ENCODE peak calls at places on chromosome 15, in eight cellular contexts. P, G, U, W, O, C, Z and N are unnamed samples. For H3K36me3, the result is how much of the 10 kb centered on the place peaks cover.

GRCh38 chr15:99594916-99595315 is 29.1 kb downstream of the MEF2A start:
- DNase-seq in C (no peak), G (no peak), P (no peak), U (no peak), O (no peak), Z (no peak), W (no peak), N (no peak)

GRCh38 chr15:52652984-52653383 is 26.2 kb downstream of the ATOSA start:
- DNase-seq in G (no peak), U (no peak), W (no peak), Z (no peak), P (peak), C (no peak), O (no peak), N (no peak)

GRCh38 chr15:50803479-50803878 is 38.0 kb upstream of the SPPL2A start:
- DNase-seq in Z (no peak), P (no peak), U (no peak), W (no peak), O (peak), G (no peak), C (no peak), N (no peak)

GRCh38 chr15:31263751-31264533 is 62.7 kb upstream of the KLF13 start:
- DNase-seq in O (no peak), P (peak), Z (peak), C (peak), W (no peak), U (peak), G (no peak), N (peak)

GRCh38 chr15:29883126-29883525 is 60.9 kb upstream of the TJP1 start:
- DNase-seq in O (no peak), P (no peak), C (no peak), G (no peak), Z (no peak), W (no peak), U (no peak), N (no peak)

GRCh38 chr15:67196672-67197363 is 57.6 kb downstream of the AAGAB start:
- DNase-seq in C (no peak), Z (no peak), O (no peak), W (no peak), U (peak), P (no peak), G (no peak), N (no peak)

GRCh38 chr15:40275954-40276353 is 6.9 kb downstream of the ANKRD63 start:
- DNase-seq in C (no peak), W (no peak), P (no peak), G (no peak), Z (no peak), U (no peak), O (no peak), N (no peak)

GRCh38 chr15:74648051-74648622 is 32.5 kb downstream of the CLK3 start:
- DNase-seq in U (no peak), W (no peak), O (no peak), G (no peak), P (no peak), C (no peak), Z (no peak), N (no peak)

GRCh38 chr15:99507016-99507731 is 58.6 kb upstream of the MEF2A start:
- DNase-seq in P (no peak), Z (no peak), U (peak), G (no peak), W (no peak), O (no peak), C (peak), N (peak)

GRCh38 chr15:60804986-60805949 is 326.3 kb upstream of the ICE2 start:
- DNase-seq in P (no peak), Z (no peak), G (no peak), U (no peak), C (peak), W (peak), O (no peak), N (peak)

GRCh38 chr15:65110676-65111292 is 4.2 kb downstream of the UBAP1L start:
- DNase-seq in U (no peak), O (peak), W (no peak), G (no peak), Z (no peak), P (peak), C (no peak), N (no peak)

GRCh38 chr15:70083946-70084345 is 13.8 kb downstream of the TLE3 start:
- DNase-seq in O (no peak), P (no peak), W (no peak), U (no peak), G (no peak), Z (no peak), C (no peak), N (no peak)

GRCh38 chr15:70083423-70083822 is 14.3 kb downstream of the TLE3 start:
- DNase-seq in U (no peak), P (no peak), G (no peak), C (peak), O (peak), W (no peak), Z (no peak), N (no peak)

GRCh38 chr15:70079831-70080230 is 17.9 kb downstream of the TLE3 start:
- DNase-seq in U (no peak), C (no peak), P (no peak), Z (no peak), G (no peak), O (no peak), W (no peak), N (no peak)

GRCh38 chr15:70078578-70079417 is 18.9 kb downstream of the TLE3 start:
- DNase-seq in O (no peak), P (no peak), U (no peak), C (no peak), G (no peak), W (no peak), Z (no peak), N (no peak)

DNA sequence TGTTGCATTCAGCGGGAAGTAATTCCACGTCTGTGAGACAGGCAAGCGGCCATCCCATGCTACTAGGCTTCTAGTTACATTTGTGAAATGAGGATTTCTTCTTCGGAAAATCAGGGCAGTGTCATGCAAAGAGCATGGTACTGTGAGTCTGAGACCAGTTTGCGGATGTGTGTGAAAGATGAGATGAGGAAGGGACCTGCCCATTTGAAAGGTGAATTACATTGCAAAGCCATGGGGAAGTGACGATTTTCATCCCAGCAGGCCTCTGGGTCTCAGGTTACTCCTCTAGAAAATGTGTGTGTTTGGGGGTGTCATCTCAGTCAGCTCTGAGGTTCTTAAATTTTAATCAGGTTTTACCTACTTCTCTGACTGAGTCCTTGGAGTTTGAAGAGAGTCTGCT is 16.1 kb downstream of the TLE3 start:
- DNase-seq in W (no peak), C (no peak), P (no peak), Z (no peak), G (no peak), U (no peak), O (no peak), N (no peak)
- H3K36me3 ChIP-seq in W (under half), C (half or more), P (half or more), Z (half or more), G (under half), U (under half), O (half or more), N (under half)

GRCh38 chr15:42239528-42240245 is 31.6 kb upstream of the VPS39 start:
- DNase-seq in C (no peak), G (no peak), O (no peak), Z (no peak), W (no peak), U (no peak), P (no peak), N (no peak)
- H3K36me3 ChIP-seq in C (under half), G (under half), O (under half), Z (half or more), W (under half), U (under half), P (half or more), N (half or more)

DNA sequence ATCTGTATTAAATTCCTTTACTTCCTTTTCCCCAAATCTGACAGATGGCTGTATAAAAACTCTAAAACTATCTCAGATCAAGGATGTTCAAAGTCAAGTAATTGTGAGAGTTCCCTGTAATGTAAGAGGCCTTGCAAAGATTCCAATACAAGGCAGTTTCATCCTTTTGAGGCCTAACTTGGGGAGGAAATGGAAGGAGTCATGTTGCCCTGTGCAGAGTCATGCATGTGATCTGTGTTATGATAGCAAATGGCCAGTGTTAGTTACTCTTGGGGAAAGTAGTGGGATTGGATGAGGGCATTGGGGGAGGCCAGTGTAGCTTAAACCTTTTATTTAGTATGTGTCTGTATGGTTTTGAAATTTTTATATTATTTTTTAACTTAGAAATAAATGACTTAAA is 23.7 kb upstream of the FBXL22 start:
- DNase-seq in C (no peak), W (no peak), Z (no peak), P (no peak), O (no peak), G (no peak), U (no peak), N (no peak)
- H3K36me3 ChIP-seq in C (under half), W (under half), Z (half or more), P (under half), O (under half), G (under half), U (under half), N (half or more)

GRCh38 chr15:49151831-49152230 is 3.6 kb downstream of the COPS2 start:
- DNase-seq in O (no peak), G (no peak), C (no peak), P (no peak), W (no peak), Z (no peak), U (no peak), N (no peak)

DNA sequence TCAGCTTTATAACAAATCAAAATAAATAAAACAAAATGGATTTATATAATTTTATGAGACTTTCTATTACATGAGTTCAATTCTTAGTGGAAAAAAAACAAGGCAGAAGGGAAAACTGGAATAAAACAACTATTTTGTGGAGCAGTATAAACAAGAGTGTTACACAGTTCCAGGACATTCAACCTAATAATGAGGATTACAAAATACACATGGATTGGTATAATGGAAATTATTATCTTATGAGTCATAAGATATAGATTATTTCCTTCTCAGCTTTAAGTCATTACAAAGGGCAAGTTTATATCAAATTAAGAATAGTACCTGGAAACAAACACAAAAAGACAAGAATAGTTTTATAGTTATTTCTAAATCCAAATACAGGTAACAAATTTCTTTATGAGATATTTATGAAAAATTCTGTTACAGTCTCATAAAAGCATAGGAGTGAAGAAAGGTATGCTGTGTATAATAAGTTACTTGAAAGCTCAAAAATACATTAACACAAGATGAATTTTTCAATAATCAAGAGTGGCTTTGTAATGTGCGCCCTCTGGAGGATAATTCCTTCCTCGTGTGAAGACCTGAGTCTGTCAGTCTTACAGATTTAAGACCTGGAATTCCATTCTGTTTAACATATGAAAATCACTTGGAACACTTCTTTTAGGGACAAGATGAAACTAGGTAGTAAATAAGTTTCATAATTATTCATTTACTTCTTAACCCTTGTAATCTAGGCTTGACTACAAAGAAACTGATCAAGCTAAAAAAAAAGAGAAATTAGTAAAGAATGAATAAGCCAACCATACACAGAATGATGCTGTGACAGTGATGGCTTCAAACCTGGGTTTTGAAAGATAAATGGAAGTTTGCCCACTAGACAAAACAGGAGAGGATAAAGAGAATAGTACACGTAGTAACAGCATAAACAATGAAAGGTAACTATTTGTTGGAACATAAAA is 9.5 kb downstream of the COPS2 start:
- DNase-seq in G (peak), W (no peak), C (peak), Z (no peak), U (no peak), P (peak), O (peak), N (peak)
- H3K36me3 ChIP-seq in G (under half), W (under half), C (under half), Z (under half), U (under half), P (under half), O (under half), N (under half)

GRCh38 chr15:58244546-58244945 is 106.4 kb downstream of the AQP9 start:
- DNase-seq in Z (no peak), W (no peak), O (no peak), G (no peak), C (no peak), P (no peak), U (no peak), N (no peak)
- H3K36me3 ChIP-seq in Z (under half), W (under half), O (under half), G (under half), C (under half), P (under half), U (under half), N (under half)

GRCh38 chr15:25416693-25417092 is 22.1 kb downstream of the UBE3A start:
- DNase-seq in C (no peak), W (no peak), Z (no peak), G (no peak), P (no peak), U (no peak), O (no peak), N (no peak)
- H3K36me3 ChIP-seq in C (under half), W (under half), Z (under half), G (under half), P (under half), U (under half), O (under half), N (under half)

GRCh38 chr15:22933641-22934061 is 46.5 kb downstream of the CYFIP1 start:
- DNase-seq in G (no peak), W (no peak), U (no peak), P (peak), C (peak), O (no peak), Z (no peak), N (no peak)

GRCh38 chr15:22925875-22926274 is 54.3 kb downstream of the CYFIP1 start:
- DNase-seq in O (no peak), P (no peak), W (no peak), C (no peak), U (no peak), Z (no peak), G (no peak), N (no peak)

GRCh38 chr15:22927761-22928160 is 52.4 kb downstream of the CYFIP1 start:
- DNase-seq in C (no peak), W (no peak), U (no peak), G (no peak), O (no peak), Z (no peak), P (no peak), N (no peak)

GRCh38 chr15:22931784-22932536 is 48.2 kb downstream of the CYFIP1 start:
- DNase-seq in U (no peak), C (no peak), G (no peak), O (no peak), P (no peak), Z (no peak), W (no peak), N (no peak)

GRCh38 chr15:22930782-22931484 is 49.2 kb downstream of the CYFIP1 start:
- DNase-seq in W (no peak), P (no peak), C (peak), G (no peak), O (no peak), Z (no peak), U (no peak), N (peak)
- H3K36me3 ChIP-seq in W (under half), P (under half), C (under half), G (under half), O (under half), Z (half or more), U (under half), N (half or more)

DNA sequence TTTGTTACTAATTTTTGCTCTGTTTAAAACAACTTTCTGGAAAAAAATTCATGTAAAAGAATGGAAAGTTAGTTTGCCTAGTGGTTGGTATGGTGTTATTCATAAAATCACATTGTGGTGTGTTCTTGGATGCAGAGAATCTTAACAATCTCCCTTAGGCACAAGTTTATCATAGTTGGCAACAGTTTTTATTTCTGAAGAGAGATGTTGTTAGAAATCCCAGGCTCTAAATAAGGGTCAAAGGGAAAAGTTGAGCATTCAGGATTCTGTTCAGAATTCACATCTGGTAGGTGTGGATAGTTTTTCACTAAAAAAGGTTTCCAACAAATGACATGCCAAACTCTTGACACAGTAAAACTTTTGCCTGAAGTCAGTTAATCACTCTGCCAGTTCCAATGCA is 6.4 kb downstream of the DUT start:
- DNase-seq in G (no peak), U (no peak), W (no peak), O (no peak), Z (no peak), P (no peak), C (no peak), N (no peak)
- H3K36me3 ChIP-seq in G (half or more), U (under half), W (under half), O (half or more), Z (half or more), P (half or more), C (half or more), N (under half)